ENCODE peak calls at places on chromosomes 7 and 10, in five cellular contexts. D, L, I, M and A are unnamed samples.

GRCh38 chr10:14617850-14618249 is 156.8 kb downstream of the FAM107B start:
- DNase-seq in D (no peak), L (peak; percentile 30), I (no peak), M (no peak), A (peak; percentile 67)

GRCh38 chr7:50805425-50806130 is 22.9 kb upstream of the GRB10 start:
- DNase-seq in D (no peak), L (no peak), I (no peak), M (no peak), A (no peak)

GRCh38 chr10:118585794-118586193 is 9.7 kb downstream of the PRLHR start:
- DNase-seq in D (no peak), L (no peak), I (no peak), M (no peak), A (no peak)

GRCh38 chr7:30469303-30469702 is 9.3 kb downstream of the NOD1 start:
- DNase-seq in D (peak; percentile 90), L (peak; percentile 95), I (peak; percentile 66), M (peak; percentile 58), A (peak; percentile 48)

GRCh38 chr10:78964952-78965633 is 103.7 kb upstream of the ZMIZ1 start:
- DNase-seq in D (peak; percentile 96), L (peak; percentile 65), I (peak; percentile 78), M (peak; percentile 69), A (peak; percentile 80)

GRCh38 chr7:151696738-151697514 is 177.2 kb upstream of the RHEB start:
- DNase-seq in D (peak; percentile 68), L (no peak), I (no peak), M (no peak), A (peak; percentile 75)

GRCh38 chr10:21891439-21891838 is 112.1 kb downstream of the DNAJC1 start:
- DNase-seq in D (no peak), L (no peak), I (no peak), M (no peak), A (no peak)

GRCh38 chr7:117873056-117873932 is at the start of gene CTTNBP2:
- DNase-seq in D (peak; percentile 65), L (peak; percentile 60), I (peak; percentile 81), M (peak; percentile 65), A (peak; percentile 35)

GRCh38 chr10:19077276-19077675 is 28.7 kb downstream of the MALRD1 start:
- DNase-seq in D (no peak), L (no peak), I (no peak), M (no peak), A (peak; percentile 76)

GRCh38 chr10:49360271-49361177 is 35.4 kb downstream of the DRGX start:
- DNase-seq in D (peak; percentile 46), L (no peak), I (no peak), M (no peak), A (no peak)

GRCh38 chr7:32921896-32922295 is 30.3 kb upstream of the KBTBD2 start:
- DNase-seq in D (no peak), L (peak; percentile 72), I (no peak), M (no peak), A (no peak)

GRCh38 chr7:73725703-73726466 is 6.4 kb upstream of the STX1A start:
- DNase-seq in D (peak; percentile 93), L (peak; percentile 67), I (peak; percentile 100), M (peak; percentile 86), A (peak; percentile 96)

GRCh38 chr10:51046668-51047067 is 27.6 kb upstream of the PRKG1 start:
- DNase-seq in D (no peak), L (no peak), I (no peak), M (no peak), A (no peak)
- H2BK12ac ChIP-seq in D (no peak overlapping the region), L (no peak overlapping the region), I (no peak overlapping the region), M (no peak overlapping the region), A (no peak overlapping the region)

GRCh38 chr10:72297968-72298773 is 24.4 kb downstream of the DDIT4 start:
- DNase-seq in D (peak; percentile 98), L (peak; percentile 99), I (peak; percentile 96), M (peak; percentile 96), A (peak; percentile 94)

GRCh38 chr10:72303424-72304128 is 29.9 kb downstream of the DDIT4 start:
- DNase-seq in D (no peak), L (no peak), I (no peak), M (no peak), A (no peak)

GRCh38 chr10:72297281-72297967 is 23.7 kb downstream of the DDIT4 start:
- DNase-seq in D (no peak), L (peak; percentile 94), I (no peak), M (no peak), A (peak; percentile 57)

GRCh38 chr10:72295330-72295910 is 21.7 kb downstream of the DDIT4 start:
- DNase-seq in D (no peak), L (no peak), I (no peak), M (no peak), A (no peak)

GRCh38 chr10:72298774-72299519 is 25.2 kb downstream of the DDIT4 start:
- DNase-seq in D (no peak), L (no peak), I (no peak), M (no peak), A (no peak)
- H3K14ac ChIP-seq in D (peak overlapping the region; percentile 54), L (peak overlapping the region; percentile 96), I (no peak overlapping the region), M (no peak overlapping the region), A (peak overlapping the region; percentile 32)

GRCh38 chr10:72037811-72038210 is 50.5 kb downstream of the SPOCK2 start:
- DNase-seq in D (no peak), L (no peak), I (no peak), M (peak; percentile 20), A (peak; percentile 69)
- H3K27ac ChIP-seq in D (no peak overlapping the region), L (no peak overlapping the region), I (no peak overlapping the region), M (peak overlapping the region; percentile 18), A (peak overlapping the region; percentile 81)

DNA sequence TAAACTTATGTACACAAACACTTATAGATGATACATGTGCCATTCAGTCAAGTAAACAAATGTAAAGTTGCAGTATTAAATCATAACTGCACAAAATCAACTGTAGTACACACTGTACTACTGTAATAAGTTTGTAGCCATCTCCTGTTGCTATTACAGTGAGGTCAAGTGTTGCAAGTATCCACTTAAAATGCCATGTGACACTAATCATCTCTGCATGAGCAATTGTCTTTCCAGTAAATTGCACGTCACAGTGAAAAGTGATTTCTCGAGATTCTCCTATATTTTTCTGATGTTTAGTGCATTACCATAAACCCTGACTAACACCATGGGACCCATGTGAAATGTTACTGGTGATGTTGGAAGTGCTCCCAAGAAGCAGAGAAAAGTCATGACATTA is 293.3 kb upstream of the SP4 start:
- DNase-seq in D (no peak), L (peak; percentile 73), I (no peak), M (no peak), A (no peak)
- H2BK12ac ChIP-seq in D (no peak overlapping the region), L (no peak overlapping the region), I (no peak overlapping the region), M (no peak overlapping the region), A (no peak overlapping the region)

GRCh38 chr10:11813855-11814557 is 9.2 kb upstream of the PROSER2 start:
- DNase-seq in D (no peak), L (no peak), I (no peak), M (no peak), A (no peak)

GRCh38 chr10:11808808-11809207 is 14.3 kb upstream of the PROSER2 start:
- DNase-seq in D (no peak), L (no peak), I (no peak), M (no peak), A (no peak)

GRCh38 chr10:11813177-11813576 is 10.0 kb upstream of the PROSER2 start:
- DNase-seq in D (no peak), L (no peak), I (no peak), M (no peak), A (no peak)

GRCh38 chr10:11806706-11807105 is 16.4 kb upstream of the PROSER2 start:
- DNase-seq in D (no peak), L (no peak), I (no peak), M (no peak), A (peak; percentile 74)

GRCh38 chr10:11810313-11810766 is 12.8 kb upstream of the PROSER2 start:
- DNase-seq in D (no peak), L (peak; percentile 15), I (no peak), M (no peak), A (peak; percentile 93)
- H3K14ac ChIP-seq in D (no peak overlapping the region), L (no peak overlapping the region), I (no peak overlapping the region), M (peak overlapping the region; percentile 60), A (no peak overlapping the region)